ENCODE peak calls at places on chromosomes 4 and X, in five cellular contexts. P is A549, W is K562, T is stomach, O is upper lobe of left lung. U is an unnamed sample.

GRCh38 chrX:100768679-100769338 is 36.9 kb upstream of the SYTL4 start:
- DNase-seq in P (peak), W (peak), T (peak), O (no peak), U (peak)

GRCh38 chr4:53450773-53451172 is 73.3 kb downstream of the FIP1L1 start:
- DNase-seq in P (no peak), W (no peak), T (no peak), O (no peak), U (no peak)

GRCh38 chrX:140766024-140766611 is 56.6 kb downstream of the LINC00632 start:
- DNase-seq in P (no peak), W (peak), T (peak), O (no peak), U (peak)

GRCh38 chr4:3655485-3656429 is 110.4 kb upstream of the ADRA2C start:
- DNase-seq in P (no peak), W (no peak), T (no peak), O (no peak), U (no peak)

GRCh38 chrX:120727503-120727902 is 97.6 kb upstream of the C1GALT1C1 start:
- DNase-seq in P (no peak), W (no peak), T (no peak), O (no peak), U (no peak)

GRCh38 chrX:150772150-150772970 is 79.2 kb downstream of the MTMR1 start:
- DNase-seq in P (peak), W (peak), T (peak), O (peak), U (peak)

GRCh38 chr4:90951037-90951436 is 823.8 kb downstream of the CCSER1 start:
- DNase-seq in P (peak), W (no peak), T (no peak), O (no peak), U (no peak)

GRCh38 chr4:185987976-185988627 is 80.9 kb upstream of the TLR3 start:
- DNase-seq in P (no peak), W (no peak), T (no peak), O (no peak), U (no peak)

GRCh38 chr4:17765514-17766286 is 15.7 kb downstream of the FAM184B start:
- DNase-seq in P (no peak), W (no peak), T (no peak), O (no peak), U (no peak)

GRCh38 chrX:47976254-47977151 is 27.3 kb downstream of the ZNF182 start:
- DNase-seq in P (no peak), W (no peak), T (no peak), O (no peak), U (no peak)

GRCh38 chr4:121150003-121150402 is 14.1 kb downstream of the TNIP3 start:
- DNase-seq in P (no peak), W (no peak), T (no peak), O (no peak), U (no peak)

GRCh38 chr4:3869661-3870566 is 103.7 kb downstream of the ADRA2C start:
- DNase-seq in P (no peak), W (no peak), T (no peak), O (no peak), U (no peak)

GRCh38 chrX:66677430-66677829 is 38.6 kb upstream of the EDA2R start:
- DNase-seq in P (no peak), W (no peak), T (no peak), O (no peak), U (no peak)

GRCh38 chr4:56127698-56128097 is 179.0 kb downstream of the CEP135 start:
- DNase-seq in P (no peak), W (no peak), T (no peak), O (no peak), U (no peak)

GRCh38 chrX:74133156-74133796 is 170.7 kb upstream of the ZCCHC13 start:
- DNase-seq in P (peak), W (peak), T (no peak), O (no peak), U (peak)

GRCh38 chr4:134862116-134862515 is 660.5 kb upstream of the PABPC4L start:
- DNase-seq in P (no peak), W (no peak), T (no peak), O (no peak), U (no peak)

GRCh38 chrX:108312938-108313337 is 125.3 kb downstream of the COL4A6 start:
- DNase-seq in P (peak), W (no peak), T (peak), O (no peak), U (no peak)

GRCh38 chr4:69910016-69910782 is 20.7 kb upstream of the CSN1S1 start:
- DNase-seq in P (no peak), W (no peak), T (no peak), O (no peak), U (no peak)

GRCh38 chr4:98838977-98839618 is 89.8 kb downstream of the EIF4E start:
- DNase-seq in P (no peak), W (peak), T (no peak), O (no peak), U (no peak)

GRCh38 chrX:68898661-68899060 is 69.8 kb downstream of the EFNB1 start:
- DNase-seq in P (no peak), W (no peak), T (no peak), O (no peak), U (no peak)

GRCh38 chrX:2457289-2458133 is 43.3 kb downstream of the DHRSX start:
- DNase-seq in P (no peak), W (peak), T (no peak), O (no peak), U (no peak)

DNA sequence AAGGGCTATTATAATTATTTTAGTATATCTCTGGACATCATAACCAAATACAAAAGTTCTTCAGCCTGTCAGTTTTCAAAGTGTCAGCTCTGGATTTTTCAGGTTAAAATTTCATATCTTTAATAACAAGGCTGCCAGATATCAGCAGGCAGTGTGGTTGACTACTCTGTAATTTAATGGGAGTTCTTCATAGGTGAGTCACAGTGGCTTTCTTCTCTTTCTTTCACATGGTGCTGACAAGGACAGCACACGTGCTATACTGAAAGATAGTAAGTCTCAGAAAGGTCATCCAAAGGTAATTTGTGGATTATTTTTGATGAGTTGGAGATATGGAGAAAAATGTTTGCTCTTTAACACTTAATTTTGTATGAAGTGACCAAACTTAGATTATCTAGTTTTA is 43.2 kb downstream of the GALNT7 start:
- DNase-seq in P (peak), W (no peak), T (no peak), O (no peak), U (no peak)
- TF ChIP-seq EP300 in P (no peak), W (peak), T (no peak), O (no peak), U (no peak)

DNA sequence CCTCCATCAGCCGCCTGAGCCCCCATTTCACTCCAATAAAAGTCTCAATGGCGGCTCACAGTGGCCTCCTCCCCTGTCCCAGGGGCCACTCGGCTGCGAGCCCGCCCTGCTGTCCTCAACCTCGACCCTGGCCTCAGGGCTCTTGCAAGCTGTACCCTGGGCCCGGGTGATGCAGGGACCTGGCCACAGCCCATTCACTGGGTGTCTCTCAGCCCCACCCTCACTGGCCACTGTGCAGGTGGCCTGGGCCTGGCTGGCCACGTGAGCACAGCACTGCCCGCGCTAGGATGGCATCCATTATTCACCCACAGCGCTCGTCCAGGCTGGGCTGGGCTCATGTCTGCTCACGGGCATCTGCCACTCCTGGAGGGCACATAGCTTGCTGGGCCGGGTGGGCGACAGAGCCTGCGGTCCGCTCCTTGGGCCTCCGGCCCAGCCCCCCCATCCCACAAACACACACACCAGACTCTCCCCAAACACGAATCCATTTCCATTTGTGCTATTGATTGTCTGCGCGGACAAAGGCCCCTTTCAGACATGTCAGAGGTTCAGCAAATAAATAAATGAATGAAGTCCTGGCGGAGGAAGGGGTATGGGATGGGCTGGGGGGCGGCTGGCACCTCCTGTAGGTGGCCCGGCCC is 16.5 kb upstream of the FGFR3 start:
- DNase-seq in P (no peak), W (no peak), T (no peak), O (no peak), U (no peak)
- TF ChIP-seq EP300 in P (no peak), W (no peak), T (no peak), O (no peak), U (no peak)

DNA sequence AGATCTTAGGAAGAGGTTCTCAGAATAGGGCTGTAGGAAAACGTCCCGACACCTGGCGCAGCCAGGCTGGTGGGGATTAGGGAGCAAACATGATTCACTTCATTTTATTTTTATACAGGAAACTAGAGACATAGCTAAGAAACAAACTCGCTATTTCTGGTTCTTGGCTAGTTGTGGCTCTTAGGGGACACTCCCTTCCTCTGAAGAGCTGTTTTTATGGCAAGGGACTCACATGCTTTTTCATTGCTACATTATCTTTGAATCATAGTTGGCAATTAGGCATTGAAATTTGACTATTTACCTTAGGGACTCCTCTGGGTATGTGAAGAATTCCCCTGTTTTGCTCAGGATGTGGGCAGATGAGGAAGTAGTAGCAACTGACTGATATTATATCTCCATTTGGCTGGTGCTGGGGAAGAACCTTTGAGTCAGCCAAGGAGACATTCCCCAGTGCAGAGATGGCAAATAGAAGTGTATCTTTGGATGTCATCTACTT is 174.5 kb downstream of the SMIM20 start:
- DNase-seq in P (no peak), W (no peak), T (no peak), O (no peak), U (no peak)
- TF ChIP-seq EP300 in P (no peak), W (no peak), T (no peak), O (no peak), U (peak)

DNA sequence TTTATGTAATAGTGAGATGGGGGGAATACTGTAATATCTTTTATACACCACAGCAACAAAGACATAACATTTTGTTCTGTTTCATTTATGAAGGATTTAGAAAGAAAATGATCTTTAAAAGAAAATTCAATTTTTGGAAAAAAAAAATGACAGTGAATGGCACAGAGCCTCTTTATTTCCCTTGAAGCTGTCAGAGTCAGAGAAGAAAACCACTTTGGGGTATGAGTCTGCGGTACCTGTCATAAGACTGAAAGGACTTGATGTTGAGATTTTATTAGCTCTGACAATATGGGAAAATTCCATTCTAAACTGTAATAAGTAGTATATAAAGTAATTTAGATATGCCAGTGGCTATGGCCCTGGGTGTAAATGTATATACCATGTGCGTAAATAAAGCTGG is 134.8 kb downstream of the GALNTL6 start:
- DNase-seq in P (no peak), W (no peak), T (no peak), O (no peak), U (no peak)
- TF ChIP-seq EP300 in P (no peak), W (no peak), T (no peak), O (no peak), U (no peak)

DNA sequence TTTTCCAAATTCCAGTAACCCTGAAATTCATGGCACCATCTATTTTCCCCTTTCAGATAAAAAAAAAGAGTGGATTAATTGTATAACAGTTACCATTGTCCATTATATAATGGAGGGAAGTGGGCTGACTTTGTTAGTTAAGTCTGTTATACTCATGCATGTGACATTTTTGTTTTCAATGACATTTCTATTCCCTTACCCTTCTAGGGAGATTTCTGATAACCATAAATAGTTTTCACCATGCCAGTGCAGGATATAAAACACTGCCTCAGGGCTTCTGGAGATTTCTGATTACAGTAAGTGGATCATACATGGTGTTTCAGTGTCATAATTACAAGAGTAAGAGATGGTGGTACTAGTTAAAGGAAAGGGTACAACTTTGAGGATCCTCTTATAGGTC is 45.5 kb downstream of the SUPT20HL1 start:
- DNase-seq in P (no peak), W (no peak), T (no peak), O (no peak), U (no peak)
- TF ChIP-seq EP300 in P (no peak), W (no peak), T (no peak), O (no peak), U (no peak)

GRCh38 chr4:2459589-2460349 is 9.1 kb upstream of the RNF4 start:
- DNase-seq in P (no peak), W (no peak), T (no peak), O (peak), U (no peak)
- TF ChIP-seq EP300 in P (no peak), W (no peak), T (no peak), O (no peak), U (no peak)

GRCh38 chrX:147485207-147485606 is 426.5 kb upstream of the FMR1 start:
- DNase-seq in P (no peak), W (no peak), T (no peak), O (no peak), U (no peak)
- TF ChIP-seq EP300 in P (no peak), W (no peak), T (no peak), O (no peak), U (no peak)

DNA sequence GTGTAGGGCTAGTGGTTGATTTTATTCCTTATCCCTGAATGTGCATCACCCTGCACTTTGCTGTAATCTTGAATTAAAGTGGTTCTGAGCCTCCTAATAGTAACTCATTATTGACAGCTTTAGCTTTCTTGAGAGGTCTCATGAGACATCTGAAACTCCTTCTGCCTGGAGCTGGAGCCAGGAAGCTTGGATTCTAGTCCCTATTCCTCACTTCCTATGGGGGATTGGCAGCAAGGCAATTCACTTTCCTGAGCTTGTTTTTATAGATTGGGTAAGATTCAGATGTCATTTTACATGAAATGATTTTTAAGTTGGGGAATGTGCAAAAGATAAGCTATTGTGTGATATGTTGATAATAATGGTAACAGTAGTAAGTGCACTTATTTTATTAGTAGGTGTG is 17.1 kb upstream of the ETNPPL start:
- DNase-seq in P (no peak), W (no peak), T (no peak), O (no peak), U (no peak)
- TF ChIP-seq EP300 in P (no peak), W (no peak), T (no peak), O (no peak), U (no peak)